ENCODE peak calls at places on chromosomes 4 and X, in four cellular contexts. One of them, this sample, is unnamed.

GRCh38 chr4:78496021-78496643 is 55.4 kb upstream of the ANXA3 start:
- DNase-seq in heart right ventricle: no peak
- DNase-seq in epithelial cell of esophagus: no peak
- DNase-seq in GM12865: no peak
- DNase-seq in this sample: no peak

GRCh38 chr4:52968696-52969095 is 106.6 kb downstream of the RASL11B start:
- DNase-seq in GM12865: no peak
- DNase-seq in heart right ventricle: no peak
- DNase-seq in epithelial cell of esophagus: no peak
- DNase-seq in this sample: no peak

GRCh38 chr4:89067407-89067806 is 10.4 kb upstream of the FAM13A start:
- DNase-seq in heart right ventricle: no peak
- DNase-seq in GM12865: no peak
- DNase-seq in epithelial cell of esophagus: peak
- DNase-seq in this sample: no peak

GRCh38 chrX:30713061-30713525 is 59.9 kb downstream of the GK start:
- DNase-seq in GM12865: peak
- DNase-seq in epithelial cell of esophagus: peak
- DNase-seq in heart right ventricle: peak
- DNase-seq in this sample: peak

GRCh38 chrX:12548746-12549145 is 242.5 kb upstream of the PRPS2 start:
- DNase-seq in GM12865: peak
- DNase-seq in epithelial cell of esophagus: peak
- DNase-seq in heart right ventricle: peak
- DNase-seq in this sample: no peak

GRCh38 chr4:186755550-186756519 is 32.2 kb upstream of the FAT1 start:
- DNase-seq in GM12865: no peak
- DNase-seq in epithelial cell of esophagus: no peak
- DNase-seq in heart right ventricle: no peak
- DNase-seq in this sample: no peak

GRCh38 chr4:124321370-124321769 is 391.2 kb downstream of the ANKRD50 start:
- DNase-seq in GM12865: no peak
- DNase-seq in heart right ventricle: no peak
- DNase-seq in epithelial cell of esophagus: no peak
- DNase-seq in this sample: no peak

GRCh38 chr4:3469386-3470243 is 6.5 kb downstream of the DOK7 start:
- DNase-seq in epithelial cell of esophagus: no peak
- DNase-seq in GM12865: no peak
- DNase-seq in heart right ventricle: no peak
- DNase-seq in this sample: no peak

GRCh38 chr4:147586637-147587036 is 30.6 kb upstream of the TMEM184C start:
- DNase-seq in epithelial cell of esophagus: no peak
- DNase-seq in heart right ventricle: no peak
- DNase-seq in GM12865: peak
- DNase-seq in this sample: no peak

GRCh38 chr4:84529169-84529751 is 30.2 kb upstream of the NKX6-1 start:
- DNase-seq in epithelial cell of esophagus: peak
- DNase-seq in heart right ventricle: no peak
- DNase-seq in GM12865: peak
- DNase-seq in this sample: no peak

GRCh38 chr4:55358668-55359067 is 12.6 kb downstream of the SRD5A3 start:
- DNase-seq in GM12865: peak
- DNase-seq in heart right ventricle: no peak
- DNase-seq in epithelial cell of esophagus: peak
- DNase-seq in this sample: no peak

GRCh38 chr4:1873291-1873690 is 2.1 kb downstream of the NSD2 start:
- DNase-seq in heart right ventricle: no peak
- DNase-seq in epithelial cell of esophagus: no peak
- DNase-seq in GM12865: peak
- DNase-seq in this sample: no peak

GRCh38 chr4:16083217-16084191 is at the start of gene PROM1:
- DNase-seq in epithelial cell of esophagus: peak
- DNase-seq in heart right ventricle: peak
- DNase-seq in GM12865: no peak
- DNase-seq in this sample: no peak

GRCh38 chr4:39698424-39699009 is 581 bp downstream of the UBE2K start:
- DNase-seq in GM12865: no peak
- DNase-seq in heart right ventricle: peak
- DNase-seq in epithelial cell of esophagus: peak
- DNase-seq in this sample: peak

GRCh38 chr4:145589923-145590702 is 29.1 kb upstream of the MMAA start:
- DNase-seq in GM12865: no peak
- DNase-seq in epithelial cell of esophagus: peak
- DNase-seq in heart right ventricle: no peak
- DNase-seq in this sample: no peak

GRCh38 chr4:139878050-139878449 is 212.4 kb downstream of the MGST2 start:
- DNase-seq in epithelial cell of esophagus: no peak
- DNase-seq in GM12865: no peak
- DNase-seq in heart right ventricle: no peak
- DNase-seq in this sample: no peak

GRCh38 chr4:121041307-121042090 is 30.8 kb downstream of the NDNF start:
- DNase-seq in epithelial cell of esophagus: peak
- DNase-seq in GM12865: peak
- DNase-seq in heart right ventricle: no peak
- DNase-seq in this sample: no peak

GRCh38 chr4:120731561-120731960 is 191.0 kb downstream of the PRDM5 start:
- DNase-seq in epithelial cell of esophagus: peak
- DNase-seq in heart right ventricle: no peak
- DNase-seq in GM12865: no peak
- DNase-seq in this sample: no peak

GRCh38 chr4:44448548-44449443 is at the start of gene KCTD8:
- DNase-seq in epithelial cell of esophagus: peak
- DNase-seq in heart right ventricle: peak
- DNase-seq in GM12865: peak
- DNase-seq in this sample: peak

GRCh38 chr4:96638132-96638531 is 798.2 kb downstream of the PDHA2 start:
- DNase-seq in heart right ventricle: no peak
- DNase-seq in epithelial cell of esophagus: no peak
- DNase-seq in GM12865: no peak
- DNase-seq in this sample: no peak

GRCh38 chr4:26936284-26937065 is 75.8 kb downstream of the STIM2 start:
- DNase-seq in heart right ventricle: no peak
- DNase-seq in GM12865: no peak
- DNase-seq in epithelial cell of esophagus: peak
- DNase-seq in this sample: peak

GRCh38 chr4:3198906-3199305 is 50.1 kb upstream of the MSANTD1 start:
- DNase-seq in heart right ventricle: no peak
- DNase-seq in epithelial cell of esophagus: no peak
- DNase-seq in GM12865: no peak
- DNase-seq in this sample: no peak

GRCh38 chr4:118964891-118965411 is 76.3 kb downstream of the SYNPO2 start:
- DNase-seq in GM12865: no peak
- DNase-seq in heart right ventricle: no peak
- DNase-seq in epithelial cell of esophagus: no peak
- DNase-seq in this sample: peak

GRCh38 chr4:74531952-74532794 is 87.2 kb downstream of the AREG start:
- DNase-seq in GM12865: peak
- DNase-seq in heart right ventricle: no peak
- DNase-seq in epithelial cell of esophagus: peak
- DNase-seq in this sample: no peak

GRCh38 chrX:68694429-68695205 is 47.2 kb downstream of the STARD8 start:
- DNase-seq in GM12865: peak
- DNase-seq in epithelial cell of esophagus: no peak
- DNase-seq in heart right ventricle: no peak
- DNase-seq in this sample: no peak

GRCh38 chr4:171118091-171118490 is 695.1 kb upstream of the GALNTL6 start:
- DNase-seq in heart right ventricle: no peak
- DNase-seq in GM12865: no peak
- DNase-seq in epithelial cell of esophagus: no peak
- DNase-seq in this sample: no peak

GRCh38 chrX:132045456-132045855 is 22.4 kb downstream of the STK26 start:
- DNase-seq in GM12865: no peak
- DNase-seq in epithelial cell of esophagus: no peak
- DNase-seq in heart right ventricle: no peak
- DNase-seq in this sample: no peak

GRCh38 chr4:181690498-181690897 is 552.7 kb upstream of the TENM3 start:
- DNase-seq in heart right ventricle: no peak
- DNase-seq in GM12865: no peak
- DNase-seq in epithelial cell of esophagus: no peak
- DNase-seq in this sample: no peak

GRCh38 chr4:181687116-181687515 is 556.1 kb upstream of the TENM3 start:
- DNase-seq in heart right ventricle: no peak
- DNase-seq in GM12865: no peak
- DNase-seq in epithelial cell of esophagus: no peak
- DNase-seq in this sample: no peak

GRCh38 chr4:181688416-181688815 is 554.8 kb upstream of the TENM3 start:
- DNase-seq in epithelial cell of esophagus: no peak
- DNase-seq in heart right ventricle: no peak
- DNase-seq in GM12865: no peak
- DNase-seq in this sample: no peak

GRCh38 chr4:181685911-181686310 is 557.3 kb upstream of the TENM3 start:
- DNase-seq in heart right ventricle: no peak
- DNase-seq in epithelial cell of esophagus: peak
- DNase-seq in GM12865: no peak
- DNase-seq in this sample: no peak

DNA sequence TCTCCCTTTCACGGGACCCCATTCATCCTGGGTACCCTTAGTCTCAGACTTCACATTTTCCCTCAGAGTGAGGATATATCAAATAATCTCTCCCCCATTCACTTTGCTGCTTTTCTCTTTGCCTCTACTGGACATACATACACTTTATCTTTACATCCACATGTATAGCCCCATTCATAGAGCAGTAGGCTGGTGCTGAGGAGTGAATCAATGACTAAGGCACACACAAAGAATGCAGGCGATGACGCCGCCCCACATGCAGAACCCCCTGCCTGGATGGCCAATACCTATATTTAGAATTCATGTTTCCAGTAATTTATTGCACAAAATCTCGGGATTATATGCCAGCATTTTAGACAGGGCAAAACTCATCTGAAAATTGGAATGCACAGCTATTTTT is 554.3 kb upstream of the TENM3 start:
- DNase-seq in heart right ventricle: no peak
- DNase-seq in GM12865: no peak
- DNase-seq in epithelial cell of esophagus: no peak
- DNase-seq in this sample: no peak
- H3K4me3 ChIP-seq in heart right ventricle: no peak
- H3K4me3 ChIP-seq in GM12865: no peak
- H3K4me3 ChIP-seq in epithelial cell of esophagus: no peak
- H3K4me3 ChIP-seq in this sample: no peak

GRCh38 chr4:8343051-8343966 is 73.8 kb downstream of the HTRA3 start:
- DNase-seq in heart right ventricle: no peak
- DNase-seq in GM12865: no peak
- DNase-seq in epithelial cell of esophagus: no peak
- DNase-seq in this sample: peak

GRCh38 chr4:8343967-8344331 is 74.4 kb downstream of the HTRA3 start:
- DNase-seq in heart right ventricle: no peak
- DNase-seq in epithelial cell of esophagus: no peak
- DNase-seq in GM12865: no peak
- DNase-seq in this sample: no peak

GRCh38 chr4:8341691-8342090 is 72.1 kb downstream of the HTRA3 start:
- DNase-seq in heart right ventricle: peak
- DNase-seq in GM12865: no peak
- DNase-seq in epithelial cell of esophagus: no peak
- DNase-seq in this sample: peak

GRCh38 chr4:8342651-8343050 is 73.1 kb downstream of the HTRA3 start:
- DNase-seq in heart right ventricle: no peak
- DNase-seq in GM12865: no peak
- DNase-seq in epithelial cell of esophagus: no peak
- DNase-seq in this sample: no peak

DNA sequence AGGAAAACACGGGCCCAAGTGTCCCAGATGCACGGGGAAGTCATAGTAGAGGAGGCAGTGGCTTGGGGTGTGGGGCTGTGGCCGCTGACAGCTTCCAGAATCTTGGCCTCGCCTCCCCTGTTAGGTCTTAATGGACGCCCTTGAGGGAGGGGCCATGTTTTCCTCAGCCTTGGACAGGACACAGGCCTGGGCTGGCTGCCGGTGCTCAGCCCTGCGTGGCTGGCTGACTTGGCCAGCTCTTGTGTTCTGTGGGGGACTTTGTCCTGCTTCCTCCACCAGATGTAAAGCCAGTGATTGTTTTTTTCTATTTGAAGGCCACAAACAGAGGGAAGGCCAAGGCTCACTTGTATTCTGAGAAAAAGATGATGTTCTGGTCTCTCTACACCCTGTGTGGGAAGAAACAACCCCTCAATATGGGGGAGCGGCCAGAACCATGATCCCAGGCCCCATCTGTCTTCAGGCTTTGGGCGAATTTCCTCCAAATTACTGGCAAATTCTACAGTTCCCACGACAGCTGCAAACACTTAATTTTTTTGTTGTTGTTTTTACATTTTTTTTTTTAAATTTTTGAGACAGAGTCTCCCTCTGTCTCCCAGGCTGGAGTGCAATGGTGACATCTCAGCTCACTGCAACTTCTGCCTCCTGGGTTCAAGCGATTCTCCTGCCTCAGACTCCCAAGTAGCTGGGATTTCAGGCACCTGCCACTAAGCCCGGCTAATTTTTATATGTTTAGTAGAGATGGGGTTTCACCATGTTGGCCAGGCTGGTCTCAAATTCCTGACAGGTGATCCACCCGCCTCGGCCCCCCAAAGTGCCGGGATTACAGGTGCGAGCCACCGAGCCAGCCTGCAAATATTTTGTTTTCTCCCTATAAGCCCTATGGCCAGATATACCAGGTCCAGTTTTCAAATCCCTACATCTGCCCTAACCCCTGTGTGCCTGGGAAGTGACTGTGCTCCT is 71.4 kb downstream of the HTRA3 start:
- DNase-seq in epithelial cell of esophagus: no peak
- DNase-seq in heart right ventricle: peak
- DNase-seq in GM12865: no peak
- DNase-seq in this sample: peak
- H3K4me3 ChIP-seq in epithelial cell of esophagus: no peak
- H3K4me3 ChIP-seq in heart right ventricle: no peak
- H3K4me3 ChIP-seq in GM12865: no peak
- H3K4me3 ChIP-seq in this sample: no peak

GRCh38 chrX:97907791-97908190 is 1024.1 kb downstream of the RPA4 start:
- DNase-seq in GM12865: no peak
- DNase-seq in epithelial cell of esophagus: no peak
- DNase-seq in heart right ventricle: no peak
- DNase-seq in this sample: no peak

GRCh38 chrX:97909245-97909644 is 1025.5 kb downstream of the RPA4 start:
- DNase-seq in heart right ventricle: no peak
- DNase-seq in epithelial cell of esophagus: no peak
- DNase-seq in GM12865: peak
- DNase-seq in this sample: no peak
- H3K4me3 ChIP-seq in heart right ventricle: no peak
- H3K4me3 ChIP-seq in epithelial cell of esophagus: no peak
- H3K4me3 ChIP-seq in GM12865: no peak
- H3K4me3 ChIP-seq in this sample: no peak

DNA sequence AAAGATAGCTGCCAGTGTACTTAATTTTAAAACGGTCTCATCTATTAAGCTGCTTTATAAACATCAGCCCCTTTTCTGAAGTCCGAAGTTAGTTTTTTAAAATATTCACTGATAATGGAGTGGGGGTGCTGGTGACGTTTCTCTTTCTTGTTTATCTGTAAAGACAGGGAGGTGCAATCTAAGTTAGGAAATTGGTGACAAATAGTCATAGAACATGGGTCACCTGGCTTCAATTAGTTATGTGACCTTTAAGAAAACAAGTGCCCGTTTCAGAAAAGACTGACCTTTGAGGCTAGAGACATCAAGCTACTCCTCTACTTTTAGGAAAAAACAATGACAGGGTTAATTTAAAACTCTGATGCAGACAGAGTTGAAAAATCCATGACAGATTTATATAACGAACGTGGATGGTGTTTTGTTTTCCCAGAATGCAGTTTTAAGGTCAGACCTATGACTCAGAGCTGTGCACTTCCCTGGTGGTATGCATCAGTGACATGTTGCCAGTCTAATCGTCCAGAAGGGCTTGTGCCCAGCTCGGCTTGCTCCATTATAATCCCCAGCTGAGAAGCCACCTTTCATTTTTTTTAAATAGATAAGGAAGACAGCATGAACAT is 38.2 kb downstream of the FHL1 start:
- DNase-seq in heart right ventricle: no peak
- DNase-seq in GM12865: no peak
- DNase-seq in epithelial cell of esophagus: no peak
- DNase-seq in this sample: no peak
- H3K4me3 ChIP-seq in heart right ventricle: no peak
- H3K4me3 ChIP-seq in GM12865: no peak
- H3K4me3 ChIP-seq in epithelial cell of esophagus: no peak
- H3K4me3 ChIP-seq in this sample: no peak